ENCODE peak calls at places on chromosomes 12 and 14, in seven cellular contexts. One of them, this sample, is unnamed.

GRCh38 chr12:21296348-21296747 is 38.4 kb downstream of the SLCO1A2 start:
- DNase-seq in DMS153: no peak
- DNase-seq in NCI-H460: no peak
- DNase-seq in H1: no peak
- DNase-seq in heart left ventricle: no peak
- DNase-seq in NCI-H1092: no peak
- DNase-seq in neural progenitor cell: no peak
- DNase-seq in this sample: no peak

GRCh38 chr12:27226319-27226984 is 17.6 kb upstream of the STK38L start:
- DNase-seq in DMS153: peak; percentile 26
- DNase-seq in NCI-H460: no peak
- DNase-seq in H1: no peak
- DNase-seq in heart left ventricle: peak; percentile 34
- DNase-seq in NCI-H1092: no peak
- DNase-seq in neural progenitor cell: peak; percentile 47
- DNase-seq in this sample: no peak

GRCh38 chr12:123398918-123399617 is 15.1 kb downstream of the KMT5A start:
- DNase-seq in DMS153: no peak
- DNase-seq in NCI-H460: no peak
- DNase-seq in H1: no peak
- DNase-seq in heart left ventricle: peak; percentile 62
- DNase-seq in NCI-H1092: no peak
- DNase-seq in neural progenitor cell: no peak
- DNase-seq in this sample: no peak

GRCh38 chr12:115102450-115102849 is 418.5 kb upstream of the TBX3 start:
- DNase-seq in DMS153: no peak
- DNase-seq in NCI-H460: no peak
- DNase-seq in H1: no peak
- DNase-seq in heart left ventricle: peak; percentile 58
- DNase-seq in NCI-H1092: no peak
- DNase-seq in neural progenitor cell: no peak
- DNase-seq in this sample: no peak

GRCh38 chr12:51520576-51521325 is 70.3 kb upstream of the SCN8A start:
- DNase-seq in DMS153: no peak
- DNase-seq in NCI-H460: no peak
- DNase-seq in H1: no peak
- DNase-seq in heart left ventricle: no peak
- DNase-seq in NCI-H1092: no peak
- DNase-seq in neural progenitor cell: peak; percentile 22
- DNase-seq in this sample: no peak

GRCh38 chr12:57242691-57243454 is 8.1 kb downstream of the STAC3 start:
- DNase-seq in DMS153: peak; percentile 93
- DNase-seq in NCI-H460: peak; percentile 61
- DNase-seq in H1: peak; percentile 89
- DNase-seq in heart left ventricle: peak; percentile 70
- DNase-seq in NCI-H1092: peak; percentile 77
- DNase-seq in neural progenitor cell: peak; percentile 93
- DNase-seq in this sample: peak; percentile 90

GRCh38 chr12:79174656-79175055 is 310.1 kb downstream of the SYT1 start:
- DNase-seq in DMS153: no peak
- DNase-seq in NCI-H460: peak; percentile 20
- DNase-seq in H1: no peak
- DNase-seq in heart left ventricle: no peak
- DNase-seq in NCI-H1092: no peak
- DNase-seq in neural progenitor cell: no peak
- DNase-seq in this sample: peak; percentile 45

GRCh38 chr12:47975036-47975620 is 11.7 kb downstream of the TMEM106C start:
- DNase-seq in DMS153: no peak
- DNase-seq in NCI-H460: no peak
- DNase-seq in H1: no peak
- DNase-seq in heart left ventricle: no peak
- DNase-seq in NCI-H1092: no peak
- DNase-seq in neural progenitor cell: no peak
- DNase-seq in this sample: no peak

GRCh38 chr14:74133833-74134481 is 49.2 kb downstream of the LIN52 start:
- DNase-seq in DMS153: no peak
- DNase-seq in NCI-H460: no peak
- DNase-seq in H1: no peak
- DNase-seq in heart left ventricle: no peak
- DNase-seq in NCI-H1092: no peak
- DNase-seq in neural progenitor cell: no peak
- DNase-seq in this sample: no peak

GRCh38 chr14:103008768-103009342 is 48.5 kb downstream of the CDC42BPB start:
- DNase-seq in DMS153: peak; percentile 42
- DNase-seq in NCI-H460: no peak
- DNase-seq in H1: no peak
- DNase-seq in heart left ventricle: peak; percentile 62
- DNase-seq in NCI-H1092: peak; percentile 18
- DNase-seq in neural progenitor cell: no peak
- DNase-seq in this sample: no peak

GRCh38 chr14:104374718-104375080 is 204.9 kb upstream of the C14orf180 start:
- DNase-seq in DMS153: no peak
- DNase-seq in NCI-H460: no peak
- DNase-seq in H1: no peak
- DNase-seq in heart left ventricle: peak; percentile 2
- DNase-seq in NCI-H1092: no peak
- DNase-seq in neural progenitor cell: no peak
- DNase-seq in this sample: no peak

GRCh38 chr12:50568338-50569155 is 63.8 kb downstream of the DIP2B start:
- DNase-seq in DMS153: no peak
- DNase-seq in NCI-H460: no peak
- DNase-seq in H1: no peak
- DNase-seq in heart left ventricle: no peak
- DNase-seq in NCI-H1092: no peak
- DNase-seq in neural progenitor cell: no peak
- DNase-seq in this sample: no peak

GRCh38 chr14:104968541-104969401 is 9.4 kb downstream of the AHNAK2 start:
- DNase-seq in DMS153: no peak
- DNase-seq in NCI-H460: peak; percentile 47
- DNase-seq in H1: no peak
- DNase-seq in heart left ventricle: peak; percentile 35
- DNase-seq in NCI-H1092: no peak
- DNase-seq in neural progenitor cell: peak; percentile 37
- DNase-seq in this sample: no peak

GRCh38 chr14:72780771-72781170 is 113.1 kb downstream of the DPF3 start:
- DNase-seq in DMS153: no peak
- DNase-seq in NCI-H460: no peak
- DNase-seq in H1: no peak
- DNase-seq in heart left ventricle: no peak
- DNase-seq in NCI-H1092: no peak
- DNase-seq in neural progenitor cell: no peak
- DNase-seq in this sample: no peak

GRCh38 chr12:27843714-27844245 is 63.7 kb upstream of the MANSC4 start:
- DNase-seq in DMS153: no peak
- DNase-seq in NCI-H460: no peak
- DNase-seq in H1: no peak
- DNase-seq in heart left ventricle: no peak
- DNase-seq in NCI-H1092: no peak
- DNase-seq in neural progenitor cell: peak; percentile 12
- DNase-seq in this sample: no peak

GRCh38 chr12:116146386-116146785 is 131.1 kb downstream of the MED13L start:
- DNase-seq in DMS153: no peak
- DNase-seq in NCI-H460: no peak
- DNase-seq in H1: no peak
- DNase-seq in heart left ventricle: no peak
- DNase-seq in NCI-H1092: no peak
- DNase-seq in neural progenitor cell: no peak
- DNase-seq in this sample: no peak

GRCh38 chr12:52611080-52611468 is 7.3 kb downstream of the KRT73 start:
- DNase-seq in DMS153: no peak
- DNase-seq in NCI-H460: no peak
- DNase-seq in H1: no peak
- DNase-seq in heart left ventricle: no peak
- DNase-seq in NCI-H1092: no peak
- DNase-seq in neural progenitor cell: no peak
- DNase-seq in this sample: no peak

GRCh38 chr14:102342238-102342637 is 20.5 kb downstream of the CINP start:
- DNase-seq in DMS153: no peak
- DNase-seq in NCI-H460: no peak
- DNase-seq in H1: no peak
- DNase-seq in heart left ventricle: no peak
- DNase-seq in NCI-H1092: no peak
- DNase-seq in neural progenitor cell: no peak
- DNase-seq in this sample: no peak

GRCh38 chr12:70049596-70050360 is 193.5 kb upstream of the CNOT2 start:
- DNase-seq in DMS153: no peak
- DNase-seq in NCI-H460: no peak
- DNase-seq in H1: no peak
- DNase-seq in heart left ventricle: no peak
- DNase-seq in NCI-H1092: no peak
- DNase-seq in neural progenitor cell: no peak
- DNase-seq in this sample: peak; percentile 46

GRCh38 chr12:87406926-87407325 is 622.3 kb downstream of the C12orf50 start:
- DNase-seq in DMS153: no peak
- DNase-seq in NCI-H460: no peak
- DNase-seq in H1: no peak
- DNase-seq in heart left ventricle: no peak
- DNase-seq in NCI-H1092: no peak
- DNase-seq in neural progenitor cell: no peak
- DNase-seq in this sample: no peak

GRCh38 chr12:66399626-66399931 is 97.3 kb downstream of the HELB start:
- DNase-seq in DMS153: no peak
- DNase-seq in NCI-H460: no peak
- DNase-seq in H1: no peak
- DNase-seq in heart left ventricle: no peak
- DNase-seq in NCI-H1092: no peak
- DNase-seq in neural progenitor cell: no peak
- DNase-seq in this sample: no peak

GRCh38 chr12:120012067-120012621 is 23.1 kb downstream of the BICDL1 start:
- DNase-seq in DMS153: no peak
- DNase-seq in NCI-H460: no peak
- DNase-seq in H1: no peak
- DNase-seq in heart left ventricle: no peak
- DNase-seq in NCI-H1092: no peak
- DNase-seq in neural progenitor cell: peak; percentile 36
- DNase-seq in this sample: no peak

GRCh38 chr14:104137297-104138097 is 890 bp upstream of the KIF26A start:
- DNase-seq in DMS153: peak; percentile 16
- DNase-seq in NCI-H460: peak; percentile 63
- DNase-seq in H1: no peak
- DNase-seq in heart left ventricle: peak; percentile 78
- DNase-seq in NCI-H1092: no peak
- DNase-seq in neural progenitor cell: peak; percentile 92
- DNase-seq in this sample: peak; percentile 71

GRCh38 chr14:85366226-85366625 is 163.7 kb upstream of the FLRT2 start:
- DNase-seq in DMS153: no peak
- DNase-seq in NCI-H460: no peak
- DNase-seq in H1: no peak
- DNase-seq in heart left ventricle: no peak
- DNase-seq in NCI-H1092: no peak
- DNase-seq in neural progenitor cell: peak; percentile 69
- DNase-seq in this sample: no peak

GRCh38 chr12:34286483-34286882 is 264.2 kb downstream of the ALG10 start:
- DNase-seq in DMS153: no peak
- DNase-seq in NCI-H460: no peak
- DNase-seq in H1: no peak
- DNase-seq in heart left ventricle: no peak
- DNase-seq in NCI-H1092: no peak
- DNase-seq in neural progenitor cell: no peak
- DNase-seq in this sample: no peak

GRCh38 chr14:54689928-54690327 is 123.0 kb downstream of the SAMD4A start:
- DNase-seq in DMS153: no peak
- DNase-seq in NCI-H460: no peak
- DNase-seq in H1: no peak
- DNase-seq in heart left ventricle: no peak
- DNase-seq in NCI-H1092: no peak
- DNase-seq in neural progenitor cell: no peak
- DNase-seq in this sample: no peak

GRCh38 chr12:116684891-116685290 is 53.0 kb downstream of the SPRING1 start:
- DNase-seq in DMS153: no peak
- DNase-seq in NCI-H460: no peak
- DNase-seq in H1: no peak
- DNase-seq in heart left ventricle: no peak
- DNase-seq in NCI-H1092: no peak
- DNase-seq in neural progenitor cell: no peak
- DNase-seq in this sample: no peak

GRCh38 chr12:19261773-19262172 is 132.2 kb downstream of the PLEKHA5 start:
- DNase-seq in DMS153: no peak
- DNase-seq in NCI-H460: no peak
- DNase-seq in H1: no peak
- DNase-seq in heart left ventricle: no peak
- DNase-seq in NCI-H1092: no peak
- DNase-seq in neural progenitor cell: no peak
- DNase-seq in this sample: no peak

GRCh38 chr14:104356738-104357688 is 218.6 kb downstream of the KIF26A start:
- DNase-seq in DMS153: no peak
- DNase-seq in NCI-H460: no peak
- DNase-seq in H1: no peak
- DNase-seq in heart left ventricle: peak; percentile 17
- DNase-seq in NCI-H1092: no peak
- DNase-seq in neural progenitor cell: no peak
- DNase-seq in this sample: no peak

GRCh38 chr12:131738196-131738595 is 27.3 kb downstream of the SFSWAP start:
- DNase-seq in DMS153: no peak
- DNase-seq in NCI-H460: no peak
- DNase-seq in H1: no peak
- DNase-seq in heart left ventricle: no peak
- DNase-seq in NCI-H1092: no peak
- DNase-seq in neural progenitor cell: no peak
- DNase-seq in this sample: no peak

GRCh38 chr14:57480044-57480443 is 13.6 kb downstream of the CCDC198 start:
- DNase-seq in DMS153: no peak
- DNase-seq in NCI-H460: no peak
- DNase-seq in H1: no peak
- DNase-seq in heart left ventricle: no peak
- DNase-seq in NCI-H1092: no peak
- DNase-seq in neural progenitor cell: no peak
- DNase-seq in this sample: no peak

GRCh38 chr12:79706156-79706555 is 15.4 kb upstream of the PAWR start:
- DNase-seq in DMS153: no peak
- DNase-seq in NCI-H460: no peak
- DNase-seq in H1: no peak
- DNase-seq in heart left ventricle: no peak
- DNase-seq in NCI-H1092: no peak
- DNase-seq in neural progenitor cell: no peak
- DNase-seq in this sample: no peak

GRCh38 chr14:90520326-90520725 is 123.5 kb downstream of the CALM1 start:
- DNase-seq in DMS153: no peak
- DNase-seq in NCI-H460: no peak
- DNase-seq in H1: no peak
- DNase-seq in heart left ventricle: peak; percentile 36
- DNase-seq in NCI-H1092: no peak
- DNase-seq in neural progenitor cell: no peak
- DNase-seq in this sample: no peak

GRCh38 chr12:108145011-108145410 is 15.9 kb downstream of the WSCD2 start:
- DNase-seq in DMS153: no peak
- DNase-seq in NCI-H460: no peak
- DNase-seq in H1: no peak
- DNase-seq in heart left ventricle: no peak
- DNase-seq in NCI-H1092: no peak
- DNase-seq in neural progenitor cell: no peak
- DNase-seq in this sample: no peak

GRCh38 chr14:35333347-35333730 is 41.2 kb downstream of the PSMA6 start:
- DNase-seq in DMS153: no peak
- DNase-seq in NCI-H460: no peak
- DNase-seq in H1: no peak
- DNase-seq in heart left ventricle: no peak
- DNase-seq in NCI-H1092: no peak
- DNase-seq in neural progenitor cell: no peak
- DNase-seq in this sample: no peak

GRCh38 chr12:66823857-66824570 is 145.1 kb upstream of the GRIP1 start:
- DNase-seq in DMS153: peak; percentile 68
- DNase-seq in NCI-H460: no peak
- DNase-seq in H1: no peak
- DNase-seq in heart left ventricle: no peak
- DNase-seq in NCI-H1092: no peak
- DNase-seq in neural progenitor cell: no peak
- DNase-seq in this sample: peak; percentile 49

GRCh38 chr12:94386422-94386821 is 73.2 kb downstream of the CEP83 start:
- DNase-seq in DMS153: no peak
- DNase-seq in NCI-H460: no peak
- DNase-seq in H1: no peak
- DNase-seq in heart left ventricle: no peak
- DNase-seq in NCI-H1092: no peak
- DNase-seq in neural progenitor cell: no peak
- DNase-seq in this sample: no peak

GRCh38 chr12:42474391-42474790 is 115.2 kb downstream of the PRICKLE1 start:
- DNase-seq in DMS153: no peak
- DNase-seq in NCI-H460: peak; percentile 92
- DNase-seq in H1: no peak
- DNase-seq in heart left ventricle: no peak
- DNase-seq in NCI-H1092: no peak
- DNase-seq in neural progenitor cell: no peak
- DNase-seq in this sample: no peak